ENCODE peak calls at places on chromosomes 4 and X, in seven cellular contexts. One of them, this sample, is unnamed.

GRCh38 chr4:160546201-160546600 is 1443.3 kb downstream of the RAPGEF2 start:
- DNase-seq in GM12878: no peak
- DNase-seq in HCT116: no peak
- DNase-seq in SK-N-SH: no peak
- DNase-seq in H1: no peak
- DNase-seq in K562: no peak
- DNase-seq in HepG2: no peak
- DNase-seq in this sample: no peak

GRCh38 chr4:83112678-83113428 is 1.7 kb downstream of the PLAC8 start:
- DNase-seq in SK-N-SH: no peak
- DNase-seq in HepG2: peak
- DNase-seq in HCT116: no peak
- DNase-seq in K562: no peak
- DNase-seq in H1: no peak
- DNase-seq in GM12878: peak
- DNase-seq in this sample: no peak

GRCh38 chr4:53592128-53592527 is 842 bp upstream of the LNX1 start:
- DNase-seq in HCT116: no peak
- DNase-seq in GM12878: no peak
- DNase-seq in HepG2: no peak
- DNase-seq in H1: no peak
- DNase-seq in K562: peak
- DNase-seq in SK-N-SH: no peak
- DNase-seq in this sample: no peak

GRCh38 chr4:95545526-95545925 is 3.2 kb downstream of the UNC5C start:
- DNase-seq in HepG2: no peak
- DNase-seq in GM12878: no peak
- DNase-seq in SK-N-SH: no peak
- DNase-seq in K562: no peak
- DNase-seq in HCT116: no peak
- DNase-seq in H1: no peak
- DNase-seq in this sample: no peak

GRCh38 chr4:56757821-56758400 is 63.6 kb downstream of the SPINK2 start:
- DNase-seq in K562: peak
- DNase-seq in HCT116: peak
- DNase-seq in HepG2: peak
- DNase-seq in H1: peak
- DNase-seq in GM12878: peak
- DNase-seq in SK-N-SH: no peak
- DNase-seq in this sample: peak

GRCh38 chr4:144176476-144176875 is 36.0 kb upstream of the GYPA start:
- DNase-seq in SK-N-SH: no peak
- DNase-seq in H1: no peak
- DNase-seq in K562: no peak
- DNase-seq in HCT116: no peak
- DNase-seq in HepG2: no peak
- DNase-seq in GM12878: no peak
- DNase-seq in this sample: no peak

GRCh38 chrX:9503261-9503660 is 38.4 kb downstream of the TBL1X start:
- DNase-seq in H1: no peak
- DNase-seq in GM12878: no peak
- DNase-seq in HCT116: no peak
- DNase-seq in HepG2: no peak
- DNase-seq in SK-N-SH: no peak
- DNase-seq in K562: no peak
- DNase-seq in this sample: no peak

GRCh38 chr4:184293552-184293951 is 75.9 kb upstream of the ENPP6 start:
- DNase-seq in HCT116: no peak
- DNase-seq in SK-N-SH: no peak
- DNase-seq in HepG2: peak
- DNase-seq in K562: no peak
- DNase-seq in H1: no peak
- DNase-seq in GM12878: no peak
- DNase-seq in this sample: no peak

GRCh38 chrX:18883234-18883960 is 100.5 kb downstream of the PHKA2 start:
- DNase-seq in HCT116: no peak
- DNase-seq in SK-N-SH: no peak
- DNase-seq in GM12878: no peak
- DNase-seq in HepG2: peak
- DNase-seq in K562: no peak
- DNase-seq in H1: no peak
- DNase-seq in this sample: no peak

GRCh38 chr4:155552180-155552579 is 114.5 kb upstream of the GUCY1A1 start:
- DNase-seq in HepG2: no peak
- DNase-seq in HCT116: no peak
- DNase-seq in SK-N-SH: no peak
- DNase-seq in H1: no peak
- DNase-seq in GM12878: no peak
- DNase-seq in K562: no peak
- DNase-seq in this sample: no peak

GRCh38 chr4:3518941-3519340 is 13.3 kb downstream of the LRPAP1 start:
- DNase-seq in H1: no peak
- DNase-seq in SK-N-SH: no peak
- DNase-seq in HepG2: no peak
- DNase-seq in K562: no peak
- DNase-seq in GM12878: no peak
- DNase-seq in HCT116: no peak
- DNase-seq in this sample: no peak

GRCh38 chrX:145727476-145727875 is 90.2 kb upstream of the SLITRK2 start:
- DNase-seq in K562: no peak
- DNase-seq in HCT116: no peak
- DNase-seq in GM12878: no peak
- DNase-seq in H1: no peak
- DNase-seq in HepG2: no peak
- DNase-seq in SK-N-SH: no peak
- DNase-seq in this sample: no peak

GRCh38 chrX:41178201-41178600 is 93.0 kb downstream of the USP9X start:
- DNase-seq in H1: no peak
- DNase-seq in K562: no peak
- DNase-seq in SK-N-SH: no peak
- DNase-seq in GM12878: peak
- DNase-seq in HCT116: no peak
- DNase-seq in HepG2: no peak
- DNase-seq in this sample: no peak

GRCh38 chr4:683982-684571 is 4.9 kb downstream of the SLC49A3 start:
- DNase-seq in H1: no peak
- DNase-seq in K562: peak
- DNase-seq in HCT116: peak
- DNase-seq in HepG2: peak
- DNase-seq in GM12878: no peak
- DNase-seq in SK-N-SH: peak
- DNase-seq in this sample: peak

GRCh38 chr4:146329042-146329716 is 114.8 kb downstream of the REELD1 start:
- DNase-seq in H1: no peak
- DNase-seq in HepG2: no peak
- DNase-seq in SK-N-SH: no peak
- DNase-seq in K562: no peak
- DNase-seq in GM12878: no peak
- DNase-seq in HCT116: no peak
- DNase-seq in this sample: no peak

GRCh38 chr4:21992330-21992729 is 43.8 kb upstream of the KCNIP4 start:
- DNase-seq in HCT116: no peak
- DNase-seq in HepG2: no peak
- DNase-seq in H1: no peak
- DNase-seq in GM12878: no peak
- DNase-seq in SK-N-SH: no peak
- DNase-seq in K562: no peak
- DNase-seq in this sample: no peak

GRCh38 chr4:145195167-145195952 is 15.0 kb upstream of the OTUD4 start:
- DNase-seq in K562: no peak
- DNase-seq in H1: no peak
- DNase-seq in HepG2: no peak
- DNase-seq in SK-N-SH: no peak
- DNase-seq in HCT116: peak
- DNase-seq in GM12878: no peak
- DNase-seq in this sample: no peak

GRCh38 chr4:57243071-57243470 is 132.9 kb upstream of the IGFBP7 start:
- DNase-seq in H1: no peak
- DNase-seq in HepG2: no peak
- DNase-seq in SK-N-SH: no peak
- DNase-seq in GM12878: no peak
- DNase-seq in HCT116: no peak
- DNase-seq in K562: no peak
- DNase-seq in this sample: no peak

GRCh38 chr4:39502034-39502658 is 25.1 kb downstream of the UGDH start:
- DNase-seq in HCT116: no peak
- DNase-seq in SK-N-SH: no peak
- DNase-seq in K562: no peak
- DNase-seq in GM12878: no peak
- DNase-seq in HepG2: no peak
- DNase-seq in H1: no peak
- DNase-seq in this sample: no peak

DNA sequence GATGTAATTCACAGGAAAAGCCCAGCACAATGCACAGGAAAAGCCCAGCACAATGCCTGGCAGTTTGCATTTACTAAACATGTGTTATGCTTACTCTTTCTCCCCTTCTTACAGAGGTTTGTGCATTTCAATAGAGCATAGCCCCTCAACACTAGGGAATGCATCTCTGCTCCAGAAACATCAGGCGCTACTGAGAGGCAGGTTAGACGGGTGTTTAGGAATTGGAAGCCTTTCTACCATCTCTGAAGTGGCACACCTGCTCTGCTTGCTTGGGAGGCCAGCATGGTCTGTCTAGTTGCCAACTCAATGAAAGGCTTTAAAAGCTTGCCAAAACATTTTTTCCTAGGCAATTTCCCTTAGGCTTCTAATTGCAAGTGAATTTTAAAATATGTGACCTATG is 55.7 kb downstream of the GRID2 start:
- DNase-seq in HCT116: no peak
- DNase-seq in GM12878: no peak
- DNase-seq in HepG2: no peak
- DNase-seq in SK-N-SH: no peak
- DNase-seq in H1: no peak
- DNase-seq in K562: no peak
- DNase-seq in this sample: no peak
- TF ChIP-seq JUND in HCT116: no peak
- TF ChIP-seq JUND in GM12878: no peak
- TF ChIP-seq JUND in HepG2: no peak
- TF ChIP-seq JUND in SK-N-SH: no peak
- TF ChIP-seq JUND in H1: no peak
- TF ChIP-seq JUND in K562: no peak
- TF ChIP-seq JUND in this sample: no peak

GRCh38 chr4:164413743-164414142 is 340.2 kb upstream of the SMIM31 start:
- DNase-seq in HepG2: no peak
- DNase-seq in H1: no peak
- DNase-seq in K562: no peak
- DNase-seq in SK-N-SH: no peak
- DNase-seq in HCT116: no peak
- DNase-seq in GM12878: no peak
- DNase-seq in this sample: no peak

GRCh38 chr4:164410401-164410800 is 343.5 kb upstream of the SMIM31 start:
- DNase-seq in K562: no peak
- DNase-seq in HCT116: no peak
- DNase-seq in GM12878: no peak
- DNase-seq in H1: no peak
- DNase-seq in HepG2: no peak
- DNase-seq in SK-N-SH: no peak
- DNase-seq in this sample: no peak

GRCh38 chr4:164405774-164406173 is 348.2 kb upstream of the SMIM31 start:
- DNase-seq in HCT116: no peak
- DNase-seq in H1: no peak
- DNase-seq in GM12878: no peak
- DNase-seq in SK-N-SH: no peak
- DNase-seq in K562: no peak
- DNase-seq in HepG2: no peak
- DNase-seq in this sample: no peak

GRCh38 chr4:164412246-164412645 is 341.7 kb upstream of the SMIM31 start:
- DNase-seq in HCT116: no peak
- DNase-seq in GM12878: no peak
- DNase-seq in HepG2: no peak
- DNase-seq in H1: no peak
- DNase-seq in K562: no peak
- DNase-seq in SK-N-SH: no peak
- DNase-seq in this sample: no peak

GRCh38 chr4:164408831-164409230 is 345.1 kb upstream of the SMIM31 start:
- DNase-seq in HepG2: no peak
- DNase-seq in HCT116: no peak
- DNase-seq in H1: no peak
- DNase-seq in SK-N-SH: no peak
- DNase-seq in K562: no peak
- DNase-seq in GM12878: no peak
- DNase-seq in this sample: no peak
- TF ChIP-seq JUND in HepG2: no peak
- TF ChIP-seq JUND in HCT116: no peak
- TF ChIP-seq JUND in H1: no peak
- TF ChIP-seq JUND in SK-N-SH: no peak
- TF ChIP-seq JUND in K562: no peak
- TF ChIP-seq JUND in GM12878: no peak
- TF ChIP-seq JUND in this sample: no peak

GRCh38 chr4:103303011-103303410 is 104.9 kb upstream of the CENPE start:
- DNase-seq in HCT116: no peak
- DNase-seq in H1: no peak
- DNase-seq in K562: no peak
- DNase-seq in SK-N-SH: no peak
- DNase-seq in HepG2: no peak
- DNase-seq in GM12878: no peak
- DNase-seq in this sample: peak

GRCh38 chr4:103307479-103308042 is 109.4 kb upstream of the CENPE start:
- DNase-seq in K562: no peak
- DNase-seq in SK-N-SH: peak
- DNase-seq in HCT116: no peak
- DNase-seq in GM12878: no peak
- DNase-seq in HepG2: no peak
- DNase-seq in H1: no peak
- DNase-seq in this sample: no peak

GRCh38 chr4:103305355-103305754 is 107.2 kb upstream of the CENPE start:
- DNase-seq in SK-N-SH: no peak
- DNase-seq in HCT116: no peak
- DNase-seq in K562: no peak
- DNase-seq in GM12878: no peak
- DNase-seq in HepG2: no peak
- DNase-seq in H1: no peak
- DNase-seq in this sample: no peak

DNA sequence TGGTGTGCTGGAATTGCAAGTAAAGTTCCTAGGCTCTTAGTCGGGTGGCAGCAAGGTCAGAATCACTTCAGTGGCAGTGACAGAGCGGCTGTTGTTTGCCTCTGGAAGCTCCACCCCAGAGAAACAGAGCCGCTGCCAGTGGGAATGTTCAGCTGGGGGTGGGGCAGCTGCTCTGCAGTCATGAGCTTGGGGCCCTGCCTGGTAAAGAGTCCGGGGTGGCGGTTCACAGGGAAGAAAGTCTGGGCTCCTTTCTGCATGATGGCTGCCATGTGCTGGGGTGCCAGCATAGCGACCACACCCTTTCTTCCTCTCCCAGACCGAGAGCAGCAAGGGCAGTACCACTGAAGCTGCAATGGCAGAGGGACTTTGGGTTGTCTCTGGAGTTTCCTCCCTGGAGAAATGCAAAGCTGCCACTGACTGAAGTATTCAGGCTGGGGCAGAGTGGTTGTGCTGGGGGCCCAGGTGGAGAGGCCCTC is 108.8 kb upstream of the CENPE start:
- DNase-seq in HepG2: peak
- DNase-seq in GM12878: no peak
- DNase-seq in HCT116: no peak
- DNase-seq in K562: no peak
- DNase-seq in SK-N-SH: peak
- DNase-seq in H1: no peak
- DNase-seq in this sample: no peak
- TF ChIP-seq JUND in HepG2: no peak
- TF ChIP-seq JUND in GM12878: no peak
- TF ChIP-seq JUND in HCT116: no peak
- TF ChIP-seq JUND in K562: no peak
- TF ChIP-seq JUND in SK-N-SH: no peak
- TF ChIP-seq JUND in H1: no peak
- TF ChIP-seq JUND in this sample: no peak

GRCh38 chr4:20075479-20075878 is 176.2 kb upstream of the SLIT2 start:
- DNase-seq in K562: no peak
- DNase-seq in SK-N-SH: no peak
- DNase-seq in HepG2: no peak
- DNase-seq in H1: no peak
- DNase-seq in GM12878: no peak
- DNase-seq in HCT116: no peak
- DNase-seq in this sample: no peak
- TF ChIP-seq JUND in K562: no peak
- TF ChIP-seq JUND in SK-N-SH: no peak
- TF ChIP-seq JUND in HepG2: no peak
- TF ChIP-seq JUND in H1: no peak
- TF ChIP-seq JUND in GM12878: no peak
- TF ChIP-seq JUND in HCT116: no peak
- TF ChIP-seq JUND in this sample: no peak

This sample was measured in T47D.